ENCODE peak calls at places on chromosomes 12 and 14, in eight cellular contexts. One of them, this sample, is unnamed.

GRCh38 chr12:88501976-88502938 is 78.0 kb downstream of the KITLG start:
- DNase-seq in psoas muscle: no peak
- DNase-seq in HFF-Myc: peak; percentile 19
- DNase-seq in ovary: no peak
- DNase-seq in neuronal stem cell: no peak
- DNase-seq in right lobe of liver: no peak
- DNase-seq in thoracic aorta: no peak
- DNase-seq in AG10803: peak; percentile 71
- DNase-seq in this sample: no peak

GRCh38 chr14:22570132-22570949 is 18.7 kb downstream of the DAD1 start:
- DNase-seq in psoas muscle: no peak
- DNase-seq in HFF-Myc: no peak
- DNase-seq in ovary: peak; percentile 71
- DNase-seq in neuronal stem cell: peak; percentile 91
- DNase-seq in right lobe of liver: peak; percentile 68
- DNase-seq in thoracic aorta: no peak
- DNase-seq in AG10803: peak; percentile 70
- DNase-seq in this sample: no peak

GRCh38 chr14:63933701-63934100 is 80.9 kb downstream of the SYNE2 start:
- DNase-seq in psoas muscle: no peak
- DNase-seq in HFF-Myc: no peak
- DNase-seq in ovary: no peak
- DNase-seq in neuronal stem cell: peak; percentile 33
- DNase-seq in right lobe of liver: no peak
- DNase-seq in thoracic aorta: no peak
- DNase-seq in AG10803: no peak
- DNase-seq in this sample: no peak

GRCh38 chr14:89262041-89262440 is 155.0 kb downstream of the FOXN3 start:
- DNase-seq in psoas muscle: no peak
- DNase-seq in HFF-Myc: no peak
- DNase-seq in ovary: no peak
- DNase-seq in neuronal stem cell: no peak
- DNase-seq in right lobe of liver: no peak
- DNase-seq in thoracic aorta: no peak
- DNase-seq in AG10803: no peak
- DNase-seq in this sample: no peak

GRCh38 chr14:22892488-22892887 is 9.5 kb downstream of the REM2 start:
- DNase-seq in psoas muscle: no peak
- DNase-seq in HFF-Myc: no peak
- DNase-seq in ovary: no peak
- DNase-seq in neuronal stem cell: no peak
- DNase-seq in right lobe of liver: no peak
- DNase-seq in thoracic aorta: no peak
- DNase-seq in AG10803: no peak
- DNase-seq in this sample: no peak

GRCh38 chr14:96146131-96146771 is 58.4 kb upstream of the BDKRB2 start:
- DNase-seq in psoas muscle: no peak
- DNase-seq in HFF-Myc: no peak
- DNase-seq in ovary: no peak
- DNase-seq in neuronal stem cell: no peak
- DNase-seq in right lobe of liver: no peak
- DNase-seq in thoracic aorta: peak; percentile 7
- DNase-seq in AG10803: peak; percentile 95
- DNase-seq in this sample: no peak

GRCh38 chr14:88868558-88869159 is 44.2 kb downstream of the TTC8 start:
- DNase-seq in psoas muscle: no peak
- DNase-seq in HFF-Myc: no peak
- DNase-seq in ovary: no peak
- DNase-seq in neuronal stem cell: no peak
- DNase-seq in right lobe of liver: no peak
- DNase-seq in thoracic aorta: no peak
- DNase-seq in AG10803: peak; percentile 22
- DNase-seq in this sample: peak; percentile 15

GRCh38 chr12:42213023-42213422 is 25.0 kb downstream of the YAF2 start:
- DNase-seq in psoas muscle: no peak
- DNase-seq in HFF-Myc: peak; percentile 17
- DNase-seq in ovary: no peak
- DNase-seq in neuronal stem cell: no peak
- DNase-seq in right lobe of liver: no peak
- DNase-seq in thoracic aorta: no peak
- DNase-seq in AG10803: no peak
- DNase-seq in this sample: peak; percentile 74

GRCh38 chr12:107655281-107656065 is 30.1 kb upstream of the PWP1 start:
- DNase-seq in psoas muscle: no peak
- DNase-seq in HFF-Myc: peak; percentile 14
- DNase-seq in ovary: no peak
- DNase-seq in neuronal stem cell: no peak
- DNase-seq in right lobe of liver: no peak
- DNase-seq in thoracic aorta: no peak
- DNase-seq in AG10803: peak; percentile 33
- DNase-seq in this sample: no peak

GRCh38 chr12:28998662-28999120 is 150.4 kb upstream of the FAR2 start:
- DNase-seq in psoas muscle: no peak
- DNase-seq in HFF-Myc: peak; percentile 7
- DNase-seq in ovary: no peak
- DNase-seq in neuronal stem cell: no peak
- DNase-seq in right lobe of liver: no peak
- DNase-seq in thoracic aorta: no peak
- DNase-seq in AG10803: peak; percentile 47
- DNase-seq in this sample: no peak

DNA sequence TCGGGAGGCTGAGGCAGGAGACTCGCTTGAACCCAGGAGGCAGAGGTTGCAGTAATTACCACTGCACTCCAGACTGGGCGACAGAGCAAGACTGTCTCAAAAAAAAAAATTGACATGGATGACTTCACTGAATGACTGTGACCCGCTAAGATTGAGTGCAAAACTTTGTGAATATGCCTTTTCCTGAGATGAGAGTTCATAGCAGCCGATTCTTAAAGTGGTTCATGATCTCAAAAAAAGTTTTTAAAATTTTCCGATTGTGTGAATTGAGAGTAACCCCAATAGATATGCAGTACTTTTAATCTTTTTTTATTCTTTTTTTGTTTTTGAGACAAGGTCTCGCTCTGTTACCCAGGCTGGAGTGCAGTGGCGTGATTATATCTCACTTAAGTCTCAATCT is 1.2 kb downstream of the TCTN1 start:
- DNase-seq in psoas muscle: no peak
- DNase-seq in HFF-Myc: no peak
- DNase-seq in ovary: no peak
- DNase-seq in neuronal stem cell: no peak
- DNase-seq in right lobe of liver: no peak
- DNase-seq in thoracic aorta: no peak
- DNase-seq in AG10803: no peak
- DNase-seq in this sample: no peak
- H3K4me3 ChIP-seq in psoas muscle: peak overlapping the region; percentile 80
- H3K4me3 ChIP-seq in HFF-Myc: no peak overlapping the region
- H3K4me3 ChIP-seq in ovary: no peak overlapping the region
- H3K4me3 ChIP-seq in neuronal stem cell: no peak overlapping the region
- H3K4me3 ChIP-seq in right lobe of liver: no peak overlapping the region
- H3K4me3 ChIP-seq in thoracic aorta: no peak overlapping the region
- H3K4me3 ChIP-seq in AG10803: no peak overlapping the region
- H3K4me3 ChIP-seq in this sample: no peak overlapping the region

GRCh38 chr12:121295123-121295745 is 1.3 kb downstream of the CAMKK2 start:
- DNase-seq in psoas muscle: no peak
- DNase-seq in HFF-Myc: no peak
- DNase-seq in ovary: no peak
- DNase-seq in neuronal stem cell: peak; percentile 33
- DNase-seq in right lobe of liver: no peak
- DNase-seq in thoracic aorta: no peak
- DNase-seq in AG10803: no peak
- DNase-seq in this sample: no peak

GRCh38 chr12:121293603-121294002 is 2.9 kb downstream of the CAMKK2 start:
- DNase-seq in psoas muscle: no peak
- DNase-seq in HFF-Myc: no peak
- DNase-seq in ovary: no peak
- DNase-seq in neuronal stem cell: no peak
- DNase-seq in right lobe of liver: no peak
- DNase-seq in thoracic aorta: no peak
- DNase-seq in AG10803: no peak
- DNase-seq in this sample: no peak

GRCh38 chr12:121296618-121297476 is at the start of gene CAMKK2:
- DNase-seq in psoas muscle: peak; percentile 90
- DNase-seq in HFF-Myc: no peak
- DNase-seq in ovary: peak; percentile 89
- DNase-seq in neuronal stem cell: peak; percentile 82
- DNase-seq in right lobe of liver: peak; percentile 87
- DNase-seq in thoracic aorta: no peak
- DNase-seq in AG10803: peak; percentile 73
- DNase-seq in this sample: no peak

GRCh38 chr12:121295746-121296617 is 527 bp downstream of the CAMKK2 start:
- DNase-seq in psoas muscle: peak; percentile 51
- DNase-seq in HFF-Myc: no peak
- DNase-seq in ovary: peak; percentile 64
- DNase-seq in neuronal stem cell: peak; percentile 33
- DNase-seq in right lobe of liver: peak; percentile 88
- DNase-seq in thoracic aorta: no peak
- DNase-seq in AG10803: peak; percentile 5
- DNase-seq in this sample: no peak

DNA sequence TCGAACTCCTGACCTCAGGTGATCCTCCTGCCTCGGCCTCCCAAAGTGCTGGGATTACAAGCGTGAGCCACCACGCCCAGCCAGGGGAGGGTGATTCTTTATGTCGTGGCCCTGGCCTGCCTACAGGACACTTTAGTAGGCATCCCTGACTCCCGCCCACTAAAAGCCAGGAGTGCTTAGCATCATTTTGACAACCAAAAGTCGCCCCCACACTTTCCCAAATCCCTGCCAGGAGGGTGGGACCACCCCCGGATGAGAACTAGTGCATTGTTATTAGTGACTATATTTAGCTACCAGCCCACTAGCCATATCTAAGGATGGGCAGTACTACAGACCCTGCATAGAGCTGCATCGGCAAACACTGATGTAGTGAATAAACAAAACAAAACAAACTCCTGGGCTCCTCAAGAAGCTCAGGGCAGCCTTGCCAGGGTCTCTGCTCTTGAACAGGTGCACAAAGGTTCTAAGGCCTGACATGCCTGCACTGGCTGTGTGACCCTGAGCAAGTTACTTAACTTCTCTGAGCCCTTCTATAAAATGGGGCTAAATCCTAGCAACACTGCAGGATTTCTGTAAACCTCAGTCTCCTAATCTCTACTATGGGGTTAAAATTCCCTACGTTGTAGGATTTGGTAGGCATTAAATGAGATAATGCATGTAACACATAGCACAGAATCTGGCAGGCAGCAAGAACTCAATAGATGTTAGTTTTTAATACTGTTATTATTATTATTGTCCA is 2.2 kb downstream of the CAMKK2 start:
- DNase-seq in psoas muscle: no peak
- DNase-seq in HFF-Myc: no peak
- DNase-seq in ovary: no peak
- DNase-seq in neuronal stem cell: no peak
- DNase-seq in right lobe of liver: no peak
- DNase-seq in thoracic aorta: no peak
- DNase-seq in AG10803: no peak
- DNase-seq in this sample: no peak
- H3K4me3 ChIP-seq in psoas muscle: no peak overlapping the region
- H3K4me3 ChIP-seq in HFF-Myc: no peak overlapping the region
- H3K4me3 ChIP-seq in ovary: no peak overlapping the region
- H3K4me3 ChIP-seq in neuronal stem cell: no peak overlapping the region
- H3K4me3 ChIP-seq in right lobe of liver: no peak overlapping the region
- H3K4me3 ChIP-seq in thoracic aorta: no peak overlapping the region
- H3K4me3 ChIP-seq in AG10803: no peak overlapping the region
- H3K4me3 ChIP-seq in this sample: no peak overlapping the region

GRCh38 chr12:9607816-9608215 is at the start of gene KLRB1:
- DNase-seq in psoas muscle: no peak
- DNase-seq in HFF-Myc: no peak
- DNase-seq in ovary: no peak
- DNase-seq in neuronal stem cell: no peak
- DNase-seq in right lobe of liver: no peak
- DNase-seq in thoracic aorta: no peak
- DNase-seq in AG10803: no peak
- DNase-seq in this sample: no peak

GRCh38 chr12:9605490-9605889 is 2.2 kb downstream of the KLRB1 start:
- DNase-seq in psoas muscle: no peak
- DNase-seq in HFF-Myc: no peak
- DNase-seq in ovary: no peak
- DNase-seq in neuronal stem cell: no peak
- DNase-seq in right lobe of liver: no peak
- DNase-seq in thoracic aorta: no peak
- DNase-seq in AG10803: no peak
- DNase-seq in this sample: no peak

GRCh38 chr12:9604288-9604687 is 3.4 kb downstream of the KLRB1 start:
- DNase-seq in psoas muscle: no peak
- DNase-seq in HFF-Myc: peak; percentile 56
- DNase-seq in ovary: no peak
- DNase-seq in neuronal stem cell: no peak
- DNase-seq in right lobe of liver: no peak
- DNase-seq in thoracic aorta: no peak
- DNase-seq in AG10803: peak; percentile 3
- DNase-seq in this sample: no peak

GRCh38 chr12:9606247-9606646 is 1.5 kb downstream of the KLRB1 start:
- DNase-seq in psoas muscle: no peak
- DNase-seq in HFF-Myc: no peak
- DNase-seq in ovary: no peak
- DNase-seq in neuronal stem cell: no peak
- DNase-seq in right lobe of liver: no peak
- DNase-seq in thoracic aorta: no peak
- DNase-seq in AG10803: no peak
- DNase-seq in this sample: no peak

GRCh38 chr12:9606736-9607372 is 862 bp downstream of the KLRB1 start:
- DNase-seq in psoas muscle: no peak
- DNase-seq in HFF-Myc: no peak
- DNase-seq in ovary: no peak
- DNase-seq in neuronal stem cell: no peak
- DNase-seq in right lobe of liver: no peak
- DNase-seq in thoracic aorta: no peak
- DNase-seq in AG10803: no peak
- DNase-seq in this sample: no peak
- H3K4me3 ChIP-seq in psoas muscle: no peak overlapping the region
- H3K4me3 ChIP-seq in HFF-Myc: no peak overlapping the region
- H3K4me3 ChIP-seq in ovary: no peak overlapping the region
- H3K4me3 ChIP-seq in neuronal stem cell: no peak overlapping the region
- H3K4me3 ChIP-seq in right lobe of liver: no peak overlapping the region
- H3K4me3 ChIP-seq in thoracic aorta: no peak overlapping the region
- H3K4me3 ChIP-seq in AG10803: no peak overlapping the region
- H3K4me3 ChIP-seq in this sample: no peak overlapping the region

GRCh38 chr12:53096761-53097160 is 706 bp upstream of the IGFBP6 start:
- DNase-seq in psoas muscle: no peak
- DNase-seq in HFF-Myc: no peak
- DNase-seq in ovary: peak; percentile 45
- DNase-seq in neuronal stem cell: no peak
- DNase-seq in right lobe of liver: no peak
- DNase-seq in thoracic aorta: no peak
- DNase-seq in AG10803: no peak
- DNase-seq in this sample: no peak

GRCh38 chr12:53097207-53097563 is 282 bp upstream of the IGFBP6 start:
- DNase-seq in psoas muscle: no peak
- DNase-seq in HFF-Myc: no peak
- DNase-seq in ovary: no peak
- DNase-seq in neuronal stem cell: no peak
- DNase-seq in right lobe of liver: no peak
- DNase-seq in thoracic aorta: no peak
- DNase-seq in AG10803: peak; percentile 40
- DNase-seq in this sample: no peak

GRCh38 chr12:53097564-53098353 is at the start of gene IGFBP6:
- DNase-seq in psoas muscle: peak; percentile 71
- DNase-seq in HFF-Myc: no peak
- DNase-seq in ovary: peak; percentile 76
- DNase-seq in neuronal stem cell: peak; percentile 40
- DNase-seq in right lobe of liver: no peak
- DNase-seq in thoracic aorta: no peak
- DNase-seq in AG10803: peak; percentile 39
- DNase-seq in this sample: no peak

GRCh38 chr12:53094394-53094787 is 3.1 kb upstream of the IGFBP6 start:
- DNase-seq in psoas muscle: no peak
- DNase-seq in HFF-Myc: no peak
- DNase-seq in ovary: peak; percentile 19
- DNase-seq in neuronal stem cell: no peak
- DNase-seq in right lobe of liver: no peak
- DNase-seq in thoracic aorta: no peak
- DNase-seq in AG10803: no peak
- DNase-seq in this sample: no peak

GRCh38 chr12:53096089-53096741 is 1.3 kb upstream of the IGFBP6 start:
- DNase-seq in psoas muscle: peak; percentile 85
- DNase-seq in HFF-Myc: no peak
- DNase-seq in ovary: peak; percentile 75
- DNase-seq in neuronal stem cell: no peak
- DNase-seq in right lobe of liver: no peak
- DNase-seq in thoracic aorta: no peak
- DNase-seq in AG10803: peak; percentile 92
- DNase-seq in this sample: no peak
- H3K4me3 ChIP-seq in psoas muscle: peak overlapping the region; percentile 72
- H3K4me3 ChIP-seq in HFF-Myc: peak overlapping the region; percentile 52
- H3K4me3 ChIP-seq in ovary: peak overlapping the region; percentile 51
- H3K4me3 ChIP-seq in neuronal stem cell: no peak overlapping the region
- H3K4me3 ChIP-seq in right lobe of liver: no peak overlapping the region
- H3K4me3 ChIP-seq in thoracic aorta: peak overlapping the region; percentile 92
- H3K4me3 ChIP-seq in AG10803: peak overlapping the region; percentile 64
- H3K4me3 ChIP-seq in this sample: no peak overlapping the region

This sample was measured in retinal pigment epithelial cell.